ENCODE peak calls at places on chromosomes 16 and 17, in seven cellular contexts. L, W, M, V, F, A and X are unnamed samples.
A peak's percentile ranks its signal among the peaks of the same experiment; 100 is the strongest.

GRCh38 chr16:47779201-47780016 is 318.3 kb downstream of the PHKB start:
- DNase-seq in V (no peak), L (no peak), W (peak; percentile 28), A (no peak), M (no peak), F (peak; percentile 45), X (peak; percentile 5)

GRCh38 chr17:29358421-29358820 is 31.7 kb upstream of the TAOK1 start:
- DNase-seq in M (no peak), A (no peak), W (no peak), V (no peak), F (peak; percentile 25), L (no peak), X (peak; percentile 62)

GRCh38 chr17:70078549-70078948 is 3.5 kb downstream of the KCNJ16 start:
- DNase-seq in A (no peak), F (no peak), V (no peak), M (no peak), L (no peak), W (no peak), X (no peak)

GRCh38 chr17:18361837-18362380 is 1.4 kb downstream of the SHMT1 start:
- DNase-seq in V (no peak), A (no peak), L (no peak), M (no peak), F (no peak), W (no peak), X (no peak)

GRCh38 chr17:6124856-6125255 is 54.7 kb downstream of the WSCD1 start:
- DNase-seq in W (no peak), M (no peak), V (no peak), F (no peak), L (no peak), A (no peak), X (no peak)

GRCh38 chr16:84088695-84089395 is 27.9 kb downstream of the MBTPS1 start:
- DNase-seq in W (no peak), L (peak; percentile 8), F (peak; percentile 11), A (no peak), V (no peak), M (no peak), X (no peak)

GRCh38 chr16:57303021-57303909 is 18.8 kb upstream of the PLLP start:
- DNase-seq in M (no peak), L (no peak), W (no peak), A (no peak), V (no peak), F (no peak), X (no peak)

GRCh38 chr17:6868579-6868978 is 37.0 kb upstream of the TEKT1 start:
- DNase-seq in W (no peak), L (peak; percentile 84), A (no peak), F (no peak), M (peak; percentile 92), V (no peak), X (no peak)

GRCh38 chr16:4679854-4680636 is 13.3 kb upstream of the NUDT16L1 start:
- DNase-seq in W (peak; percentile 67), A (no peak), V (no peak), L (peak; percentile 91), M (peak; percentile 91), F (peak; percentile 16), X (peak; percentile 69)

GRCh38 chr16:31874354-31875111 is 926 bp downstream of the ZNF267 start:
- DNase-seq in W (peak; percentile 55), F (peak; percentile 69), V (no peak), A (peak; percentile 9), M (peak; percentile 71), L (peak; percentile 50), X (peak; percentile 47)

GRCh38 chr17:75629157-75629556 is 4.1 kb upstream of the SMIM5 start:
- DNase-seq in M (no peak), A (no peak), V (no peak), F (no peak), L (no peak), W (no peak), X (no peak)

GRCh38 chr17:17343896-17344506 is 40.8 kb downstream of the NT5M start:
- DNase-seq in V (no peak), M (no peak), A (no peak), L (no peak), W (no peak), F (no peak), X (no peak)

GRCh38 chr16:83116274-83116892 is 489.6 kb downstream of the CDH13 start:
- DNase-seq in L (no peak), V (no peak), M (no peak), W (no peak), A (no peak), F (peak; percentile 62), X (peak; percentile 66)

GRCh38 chr16:7257026-7257425 is 75.6 kb upstream of the RBFOX1 start:
- DNase-seq in L (no peak), W (no peak), F (no peak), V (no peak), A (no peak), M (no peak), X (no peak)

GRCh38 chr17:29663155-29663554 is 40.4 kb upstream of the CORO6 start:
- DNase-seq in F (peak; percentile 59), A (peak; percentile 10), W (peak; percentile 55), M (peak; percentile 35), V (no peak), L (no peak), X (peak; percentile 44)

GRCh38 chr17:58513391-58513912 is 986 bp downstream of the MTMR4 start:
- DNase-seq in V (no peak), F (no peak), A (peak; percentile 27), M (no peak), W (no peak), L (no peak), X (no peak)

GRCh38 chr16:75258807-75259141 is 7.3 kb upstream of the BCAR1 start:
- DNase-seq in F (no peak), A (no peak), M (no peak), V (no peak), W (no peak), L (no peak), X (no peak)

GRCh38 chr16:65342231-65342866 is 220.5 kb upstream of the CDH11 start:
- DNase-seq in A (peak; percentile 2), F (no peak), V (no peak), M (no peak), W (no peak), L (no peak), X (no peak)

GRCh38 chr16:78227855-78228254 is 128.4 kb downstream of the WWOX start:
- DNase-seq in A (peak; percentile 45), M (no peak), F (no peak), V (no peak), L (peak; percentile 39), W (no peak), X (no peak)

GRCh38 chr17:3972281-3972731 is 8.1 kb upstream of the ATP2A3 start:
- DNase-seq in L (no peak), W (no peak), A (no peak), M (no peak), F (no peak), V (no peak), X (no peak)

GRCh38 chr16:72845322-72846020 is 202.5 kb downstream of the ZFHX3 start:
- DNase-seq in A (no peak), M (no peak), F (no peak), V (no peak), W (no peak), L (no peak), X (no peak)

GRCh38 chr17:65914784-65915342 is 277.1 kb downstream of the CEP112 start:
- DNase-seq in L (peak; percentile 31), V (no peak), M (no peak), W (no peak), A (no peak), F (no peak), X (peak; percentile 22)

GRCh38 chr16:73125860-73126259 is 77.9 kb upstream of the ZFHX3 start:
- DNase-seq in W (peak; percentile 66), V (no peak), M (no peak), A (no peak), F (peak; percentile 87), L (peak; percentile 13), X (peak; percentile 71)

DNA sequence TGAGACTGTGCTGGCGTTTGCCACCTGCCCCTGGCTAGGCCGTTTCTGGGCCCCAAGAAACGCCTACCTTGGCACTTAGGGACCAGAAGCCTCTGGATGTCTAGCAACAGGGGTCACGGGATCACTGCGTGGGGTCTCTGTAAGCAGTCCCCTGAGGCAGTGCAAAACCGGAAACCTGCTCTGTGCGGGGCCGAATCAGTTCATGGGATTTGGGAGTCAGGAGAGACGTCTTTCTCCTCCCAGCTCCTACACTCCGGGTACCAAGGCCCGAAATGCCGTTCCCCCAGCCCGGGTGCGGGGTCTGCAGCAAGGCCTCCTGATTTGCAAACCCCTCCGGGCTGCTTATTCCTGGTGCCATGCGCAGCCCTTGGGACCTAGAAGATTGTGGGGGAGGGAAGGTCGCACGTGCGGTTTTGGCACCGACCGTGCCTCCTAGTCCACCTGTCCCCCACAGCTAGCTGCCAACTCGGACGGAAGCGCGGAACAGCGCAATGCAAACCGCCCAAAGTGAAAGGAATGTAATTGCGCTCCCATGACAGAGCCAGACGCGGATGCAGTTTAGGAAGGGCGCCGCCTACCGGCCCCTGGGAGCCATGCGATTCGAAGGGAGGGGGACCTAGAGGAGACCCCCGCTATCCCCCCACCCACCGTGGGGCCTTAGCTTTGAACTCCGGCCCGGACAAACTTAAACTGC is 6.5 kb downstream of the IRX5 start:
- DNase-seq in F (peak; percentile 93), V (peak; percentile 83), W (no peak), A (peak; percentile 93), L (no peak), M (no peak), X (no peak)
- H3K4me3 ChIP-seq in F (peak overlapping the region; percentile 87), V (peak overlapping the region; percentile 21), W (no peak overlapping the region), A (peak overlapping the region; percentile 55), L (no peak overlapping the region), M (no peak overlapping the region), X (no peak overlapping the region)

GRCh38 chr16:87792205-87792565 is 26.4 kb upstream of the KLHDC4 start:
- DNase-seq in V (no peak), M (no peak), F (no peak), W (no peak), A (no peak), L (no peak), X (no peak)
- H2AFZ ChIP-seq in V (no peak overlapping the region), M (no peak overlapping the region), F (no peak overlapping the region), W (no peak overlapping the region), A (no peak overlapping the region), L (no peak overlapping the region), X (no peak overlapping the region)

GRCh38 chr17:44361292-44362055 is 2.2 kb downstream of the FAM171A2 start:
- DNase-seq in M (no peak), V (no peak), A (no peak), L (no peak), W (no peak), F (no peak), X (no peak)

GRCh38 chr17:44362056-44362355 is 1.6 kb downstream of the FAM171A2 start:
- DNase-seq in L (no peak), M (no peak), A (no peak), W (no peak), F (no peak), V (no peak), X (no peak)

GRCh38 chr17:44362964-44363612 is 565 bp downstream of the FAM171A2 start:
- DNase-seq in F (peak; percentile 53), L (peak; percentile 28), V (no peak), M (no peak), A (peak; percentile 63), W (no peak), X (no peak)

GRCh38 chr17:44363613-44364159 is at the start of gene FAM171A2:
- DNase-seq in F (peak; percentile 82), L (peak; percentile 76), V (peak; percentile 75), W (peak; percentile 41), A (peak; percentile 93), M (no peak), X (peak; percentile 43)

GRCh38 chr17:44362479-44362963 is 1.1 kb downstream of the FAM171A2 start:
- DNase-seq in M (no peak), L (no peak), A (peak; percentile 36), V (no peak), F (peak; percentile 16), W (no peak), X (no peak)
- H3K4me3 ChIP-seq in M (peak overlapping the region; percentile 66), L (peak overlapping the region; percentile 87), A (peak overlapping the region; percentile 94), V (peak overlapping the region; percentile 84), F (peak overlapping the region; percentile 80), W (peak overlapping the region; percentile 88), X (peak overlapping the region; percentile 50)

GRCh38 chr17:63423963-63424362 is 22.1 kb downstream of the CYB561 start:
- DNase-seq in V (no peak), A (no peak), F (no peak), L (no peak), W (no peak), M (no peak), X (no peak)
- H2AFZ ChIP-seq in V (no peak overlapping the region), A (no peak overlapping the region), F (no peak overlapping the region), L (no peak overlapping the region), W (no peak overlapping the region), M (no peak overlapping the region), X (no peak overlapping the region)